ENCODE peak calls at places on chromosomes 12 and 14, in eight cellular contexts. E is mucosa of descending colon; T is K562; D is CD4-positive, alpha-beta T cell; Q is nephron progenitor cell; X is T47D; K is Caki2; V is stromal cell of bone marrow. P is an unnamed sample.

GRCh38 chr12:13234045-13234641 is 37.6 kb downstream of the EMP1 start:
- DNase-seq in X (no peak), V (peak; percentile 57), D (no peak), T (peak; percentile 14), K (peak; percentile 39), E (no peak), Q (peak; percentile 51), P (peak; percentile 70)

GRCh38 chr14:20197459-20197858 is 6.8 kb downstream of the OR11G2 start:
- DNase-seq in V (no peak), T (no peak), E (no peak), K (no peak), D (no peak), Q (no peak), X (no peak), P (no peak)

GRCh38 chr12:24360057-24360456 is 410.6 kb upstream of the SOX5 start:
- DNase-seq in X (no peak), Q (no peak), V (no peak), T (no peak), K (no peak), D (no peak), E (no peak), P (no peak)

GRCh38 chr12:19230299-19230866 is 100.8 kb downstream of the PLEKHA5 start:
- DNase-seq in D (no peak), E (no peak), K (no peak), X (no peak), Q (no peak), T (no peak), V (no peak), P (no peak)

GRCh38 chr12:50569321-50569720 is 64.5 kb downstream of the DIP2B start:
- DNase-seq in K (no peak), V (no peak), X (no peak), E (no peak), D (no peak), T (no peak), Q (no peak), P (no peak)

GRCh38 chr14:81537193-81537592 is 3.5 kb upstream of the SEL1L start:
- DNase-seq in X (no peak), T (no peak), E (no peak), D (no peak), K (no peak), V (no peak), Q (no peak), P (no peak)

GRCh38 chr12:108495054-108495453 is 20.0 kb upstream of the FICD start:
- DNase-seq in X (no peak), K (no peak), Q (peak; percentile 48), D (no peak), T (peak; percentile 77), V (no peak), E (no peak), P (no peak)

GRCh38 chr14:55111122-55111705 is 17.8 kb upstream of the LGALS3 start:
- DNase-seq in D (no peak), T (no peak), Q (no peak), E (no peak), K (no peak), X (no peak), V (no peak), P (no peak)

GRCh38 chr12:3016191-3016590 is 57.0 kb downstream of the TEAD4 start:
- DNase-seq in Q (no peak), T (no peak), D (no peak), E (no peak), K (no peak), V (no peak), X (no peak), P (no peak)